ENCODE peak calls at places on chromosomes 7 and 10, in eight cellular contexts. C is heart left ventricle; N is T-cell; H is activated CD4-positive, CD25-positive, alpha-beta regulatory T cell treated with anti-CD3 and anti-CD28 coated beads, Interleukin-2, amount 50 U/mL, for 72 hours; P is substantia nigra; R is lower lobe of right lung; I is tibial nerve; V is glutamatergic neuron. O is an unnamed sample.
A peak's percentile ranks its signal among the peaks of the same experiment; 100 is the strongest.

GRCh38 chr7:66206116-66206908 is 1.2 kb downstream of the TPST1 start:
- DNase-seq in C (no peak), N (no peak), H (no peak), P (no peak), R (no peak), I (no peak), V (no peak), O (no peak)

GRCh38 chr7:28748934-28749584 is 209.1 kb downstream of the TRIL start:
- DNase-seq in C (no peak), N (peak; percentile 0), H (no peak), P (no peak), R (peak; percentile 61), I (no peak), V (no peak), O (no peak)

GRCh38 chr10:74310652-74311257 is 159.7 kb downstream of the ADK start:
- DNase-seq in C (no peak), N (no peak), H (no peak), P (no peak), R (no peak), I (no peak), V (no peak), O (no peak)

GRCh38 chr7:5602734-5603133 is 178.7 kb downstream of the RNF216 start:
- DNase-seq in C (no peak), N (no peak), H (no peak), P (no peak), R (no peak), I (no peak), V (no peak), O (no peak)

GRCh38 chr10:48194830-48195229 is 79.7 kb downstream of the FRMPD2 start:
- DNase-seq in C (no peak), N (no peak), H (no peak), P (no peak), R (no peak), I (no peak), V (no peak), O (peak; percentile 12)

GRCh38 chr7:142557971-142558582 is 191.2 kb upstream of the PRSS1 start:
- DNase-seq in C (no peak), N (peak; percentile 48), H (peak; percentile 49), P (no peak), R (no peak), I (no peak), V (peak; percentile 76), O (peak; percentile 15)

GRCh38 chr10:49365675-49366415 is 30.0 kb downstream of the DRGX start:
- DNase-seq in C (no peak), N (no peak), H (no peak), P (no peak), R (no peak), I (no peak), V (no peak), O (no peak)

GRCh38 chr7:149285581-149285975 is 23.6 kb downstream of the ZNF783 start:
- DNase-seq in C (no peak), N (no peak), H (no peak), P (no peak), R (no peak), I (no peak), V (no peak), O (no peak)

GRCh38 chr7:36563706-36564325 is 160.5 kb downstream of the AOAH start:
- DNase-seq in C (no peak), N (no peak), H (no peak), P (no peak), R (no peak), I (no peak), V (no peak), O (no peak)

GRCh38 chr10:101611506-101611905 is 23.4 kb downstream of the DPCD start:
- DNase-seq in C (no peak), N (no peak), H (no peak), P (no peak), R (no peak), I (no peak), V (no peak), O (no peak)

GRCh38 chr10:23630880-23631279 is 192.0 kb downstream of the OTUD1 start:
- DNase-seq in C (no peak), N (no peak), H (no peak), P (no peak), R (no peak), I (no peak), V (no peak), O (no peak)

GRCh38 chr10:33106767-33107166 is 148.7 kb upstream of the ITGB1 start:
- DNase-seq in C (no peak), N (no peak), H (no peak), P (no peak), R (no peak), I (no peak), V (no peak), O (no peak)

GRCh38 chr10:48526846-48527505 is 77.9 kb downstream of the ARHGAP22 start:
- DNase-seq in C (no peak), N (no peak), H (no peak), P (no peak), R (no peak), I (no peak), V (no peak), O (no peak)

GRCh38 chr7:4712371-4713182 is 30.5 kb downstream of the FOXK1 start:
- DNase-seq in C (no peak), N (no peak), H (no peak), P (no peak), R (no peak), I (no peak), V (no peak), O (no peak)

GRCh38 chr7:55573526-55573925 is 1.2 kb upstream of the VOPP1 start:
- DNase-seq in C (no peak), N (no peak), H (no peak), P (no peak), R (no peak), I (no peak), V (no peak), O (peak; percentile 51)

GRCh38 chr10:104895541-104895940 is 254.5 kb downstream of the SORCS3 start:
- DNase-seq in C (no peak), N (no peak), H (no peak), P (no peak), R (no peak), I (no peak), V (no peak), O (no peak)

GRCh38 chr10:95341716-95342130 is 50.9 kb upstream of the PDLIM1 start:
- DNase-seq in C (no peak), N (no peak), H (no peak), P (no peak), R (no peak), I (no peak), V (no peak), O (peak; percentile 1)

GRCh38 chr10:94292448-94293118 is 70.2 kb downstream of the NOC3L start:
- DNase-seq in C (peak; percentile 62), N (no peak), H (no peak), P (no peak), R (no peak), I (peak; percentile 31), V (no peak), O (no peak)

GRCh38 chr10:79136227-79137005 is 67.7 kb downstream of the ZMIZ1 start:
- DNase-seq in C (no peak), N (no peak), H (no peak), P (no peak), R (no peak), I (no peak), V (no peak), O (no peak)

GRCh38 chr7:112104153-112104552 is 102.0 kb downstream of the DOCK4 start:
- DNase-seq in C (no peak), N (no peak), H (no peak), P (no peak), R (no peak), I (no peak), V (no peak), O (no peak)

GRCh38 chr10:70315815-70316214 is 32.0 kb upstream of the NPFFR1 start:
- DNase-seq in C (no peak), N (no peak), H (no peak), P (no peak), R (no peak), I (no peak), V (no peak), O (no peak)

GRCh38 chr7:1323178-1324027 is 90.7 kb downstream of the UNCX start:
- DNase-seq in C (no peak), N (no peak), H (no peak), P (peak; percentile 10), R (peak; percentile 30), I (no peak), V (peak; percentile 30), O (peak; percentile 33)

GRCh38 chr7:144791488-144791887 is 44.4 kb downstream of the TPK1 start:
- DNase-seq in C (no peak), N (no peak), H (no peak), P (no peak), R (no peak), I (no peak), V (no peak), O (no peak)